ENCODE peak calls at places on chromosomes 6 and 20, in nine cellular contexts. F is NCI-H1105; K is posterior cingulate gyrus; P is nephron progenitor cell; Y is Right ventricle myocardium superior; S is activated gamma-delta T cell treated with Interleukin-2 at 50 U/mL for 16 hours; B is effector CD4-positive, alpha-beta T cell; U is stimulated activated naive CD4-positive, alpha-beta T cell treated with Interleukin-2 at 50 U/mL for 16 hours; A is SW 1271. C is an unnamed sample.

GRCh38 chr6:148746363-148747144 is at the start of gene UST:
- DNase-seq in B (peak; percentile 56), P (peak; percentile 84), S (peak; percentile 71), U (peak; percentile 67), K (peak; percentile 47), Y (peak; percentile 89), F (peak; percentile 46), A (peak; percentile 81), C (peak; percentile 57)

GRCh38 chr6:30707281-30707850 is 9.7 kb downstream of the MDC1 start:
- DNase-seq in A (no peak), P (no peak), K (no peak), U (no peak), B (no peak), Y (no peak), F (peak; percentile 74), S (no peak), C (no peak)

GRCh38 chr20:57056651-57057050 is 209.8 kb downstream of the BMP7 start:
- DNase-seq in Y (no peak), K (no peak), B (no peak), U (no peak), A (no peak), P (no peak), F (no peak), S (no peak), C (no peak)

GRCh38 chr6:11236351-11236750 is 3.9 kb upstream of the NEDD9 start:
- DNase-seq in A (no peak), S (peak; percentile 6), Y (no peak), K (no peak), B (peak; percentile 37), U (peak; percentile 39), F (no peak), P (no peak), C (no peak)

GRCh38 chr6:37127961-37128862 is 41.7 kb upstream of the PIM1 start:
- DNase-seq in U (no peak), P (no peak), A (no peak), F (no peak), Y (no peak), S (no peak), K (no peak), B (no peak), C (no peak)

GRCh38 chr6:153787341-153787606 is 251.8 kb upstream of the OPRM1 start:
- DNase-seq in K (no peak), U (no peak), A (no peak), Y (no peak), S (no peak), F (no peak), P (no peak), B (no peak), C (no peak)

GRCh38 chr6:85923013-85923430 is 280.3 kb upstream of the SYNCRIP start:
- DNase-seq in Y (no peak), P (peak; percentile 14), K (peak; percentile 14), B (no peak), A (peak; percentile 59), F (peak; percentile 24), S (no peak), U (no peak), C (no peak)

GRCh38 chr6:158121335-158121734 is 46.7 kb downstream of the SERAC1 start:
- DNase-seq in B (no peak), F (no peak), Y (no peak), A (no peak), P (no peak), U (no peak), K (no peak), S (no peak), C (no peak)

GRCh38 chr6:96608074-96608473 is 45.1 kb downstream of the FHL5 start:
- DNase-seq in U (no peak), P (no peak), S (no peak), A (no peak), F (no peak), K (no peak), B (no peak), Y (no peak), C (no peak)

GRCh38 chr6:43644940-43645612 is at the start of gene RSPH9:
- DNase-seq in S (peak; percentile 48), P (peak; percentile 88), U (peak; percentile 64), F (peak; percentile 60), Y (peak; percentile 86), A (peak; percentile 43), B (peak; percentile 53), K (peak; percentile 21), C (peak; percentile 66)

GRCh38 chr20:46770330-46771194 is 61.1 kb downstream of the SLC2A10 start:
- DNase-seq in K (no peak), P (no peak), S (no peak), F (no peak), B (no peak), U (no peak), A (no peak), Y (no peak), C (no peak)

GRCh38 chr6:145731432-145731831 is 3.9 kb downstream of the EPM2A start:
- DNase-seq in Y (no peak), A (no peak), B (no peak), P (no peak), K (no peak), F (no peak), U (peak; percentile 8), S (no peak), C (no peak)

GRCh38 chr6:113719545-113719944 is 137.6 kb upstream of the MARCKS start:
- DNase-seq in Y (no peak), B (no peak), S (no peak), F (no peak), P (no peak), A (no peak), K (no peak), U (no peak), C (no peak)

GRCh38 chr20:24959591-24960301 is 10.7 kb downstream of the CST7 start:
- DNase-seq in P (no peak), Y (no peak), F (no peak), K (no peak), B (no peak), A (no peak), U (no peak), S (no peak), C (no peak)

GRCh38 chr20:50804453-50805348 is 9.8 kb downstream of the BCAS4 start:
- DNase-seq in U (no peak), B (no peak), F (no peak), P (no peak), S (peak; percentile 16), Y (no peak), K (no peak), A (no peak), C (no peak)

GRCh38 chr6:132153221-132153896 is 202.2 kb upstream of the CCN2 start:
- DNase-seq in A (no peak), P (no peak), B (no peak), K (no peak), F (no peak), Y (no peak), U (no peak), S (no peak), C (no peak)

GRCh38 chr6:150876598-150876997 is 11.1 kb downstream of the MTHFD1L start:
- DNase-seq in S (no peak), B (no peak), P (no peak), K (peak; percentile 16), Y (peak; percentile 75), F (peak; percentile 44), U (no peak), A (no peak), C (no peak)

GRCh38 chr6:85920782-85921181 is 278.1 kb upstream of the SYNCRIP start:
- DNase-seq in U (no peak), S (no peak), P (no peak), B (no peak), K (no peak), F (peak; percentile 45), Y (peak; percentile 66), A (no peak), C (no peak)

GRCh38 chr20:63360850-63361497 is at the start of gene CHRNA4:
- DNase-seq in P (peak; percentile 43), B (no peak), K (no peak), U (no peak), S (no peak), Y (peak; percentile 37), F (peak; percentile 4), A (no peak), C (no peak)

GRCh38 chr20:667351-668034 is 8.1 kb downstream of the SCRT2 start:
- DNase-seq in F (no peak), U (peak; percentile 50), B (peak; percentile 50), S (peak; percentile 63), P (peak; percentile 80), K (peak; percentile 65), Y (peak; percentile 83), A (peak; percentile 48), C (peak; percentile 37)

GRCh38 chr20:51687071-51687470 is 81.1 kb downstream of the ATP9A start:
- DNase-seq in B (no peak), A (peak; percentile 46), U (no peak), Y (no peak), F (no peak), K (no peak), P (no peak), S (no peak), C (no peak)

GRCh38 chr6:41548841-41549642 is 2.9 kb downstream of the FOXP4 start:
- DNase-seq in Y (no peak), U (no peak), K (no peak), F (no peak), A (no peak), P (no peak), S (no peak), B (no peak), C (no peak)

GRCh38 chr6:84667252-84668213 is 96.9 kb downstream of the TBX18 start:
- DNase-seq in S (no peak), B (no peak), Y (no peak), U (no peak), F (no peak), A (no peak), K (no peak), P (no peak), C (no peak)

GRCh38 chr20:41309817-41310216 is 7.7 kb downstream of the ZHX3 start:
- DNase-seq in F (no peak), B (no peak), Y (no peak), P (no peak), K (no peak), A (no peak), U (no peak), S (no peak), C (no peak)

GRCh38 chr20:21246143-21246542 is 57.0 kb upstream of the XRN2 start:
- DNase-seq in K (no peak), B (no peak), F (no peak), P (no peak), A (no peak), U (no peak), Y (no peak), S (no peak), C (no peak)

GRCh38 chr20:38870733-38871559 is 55.3 kb upstream of the FAM83D start:
- DNase-seq in U (peak; percentile 56), S (peak; percentile 45), P (no peak), F (no peak), Y (no peak), B (peak; percentile 18), K (no peak), A (no peak), C (no peak)

GRCh38 chr6:122268394-122268793 is 131.1 kb upstream of the HSF2 start:
- DNase-seq in A (no peak), U (no peak), K (no peak), F (no peak), S (no peak), P (no peak), Y (no peak), B (no peak), C (no peak)

GRCh38 chr20:839626-840025 is 6.1 kb downstream of the FAM110A start:
- DNase-seq in K (no peak), S (no peak), F (no peak), Y (no peak), B (no peak), U (no peak), A (no peak), P (no peak), C (no peak)

C was measured in T-helper 17 cell.